ENCODE peak calls at places on chromosomes 2 and 18, in five cellular contexts. P, Z, B, F and G are unnamed samples.

GRCh38 chr2:71933467-71934319 is 214.0 kb downstream of the CYP26B1 start:
- DNase-seq in F (no peak), Z (no peak), P (peak; percentile 69), B (no peak), G (peak; percentile 71)

GRCh38 chr2:240324312-240325005 is 111.0 kb upstream of the GPC1 start:
- DNase-seq in F (no peak), P (no peak), B (no peak), Z (no peak), G (no peak)

GRCh38 chr2:233262562-233262961 is 11.1 kb downstream of the ATG16L1 start:
- DNase-seq in B (no peak), Z (no peak), P (no peak), F (no peak), G (no peak)

GRCh38 chr2:68915345-68915841 is 37.3 kb downstream of the GKN2 start:
- DNase-seq in B (no peak), P (no peak), F (no peak), Z (no peak), G (no peak)

GRCh38 chr2:10432315-10433181 is 15.6 kb downstream of the ODC1 start:
- DNase-seq in Z (no peak), B (no peak), P (no peak), F (peak; percentile 17), G (peak; percentile 63)

GRCh38 chr2:26942543-26943295 is 27.7 kb upstream of the MAPRE3 start:
- DNase-seq in B (no peak), Z (peak; percentile 84), P (peak; percentile 78), F (peak; percentile 46), G (peak; percentile 78)

GRCh38 chr2:229445013-229445412 is 173.9 kb upstream of the PID1 start:
- DNase-seq in B (no peak), Z (no peak), P (peak; percentile 95), F (peak; percentile 87), G (peak; percentile 65)

GRCh38 chr2:67309281-67309680 is 87.9 kb upstream of the ETAA1 start:
- DNase-seq in P (peak; percentile 55), F (no peak), Z (no peak), B (no peak), G (no peak)

GRCh38 chr2:128286011-128286721 is 32.5 kb downstream of the HS6ST1 start:
- DNase-seq in F (peak; percentile 56), B (no peak), P (no peak), Z (no peak), G (no peak)

GRCh38 chr2:62216616-62217015 is 20.7 kb downstream of the B3GNT2 start:
- DNase-seq in Z (peak; percentile 26), B (no peak), P (peak; percentile 46), F (peak; percentile 93), G (peak; percentile 72)

GRCh38 chr2:170715062-170715931 is at the start of gene SP5:
- DNase-seq in P (peak; percentile 57), F (peak; percentile 49), Z (peak; percentile 94), B (no peak), G (peak; percentile 70)

GRCh38 chr2:166773268-166773949 is 114.9 kb upstream of the XIRP2 start:
- DNase-seq in F (no peak), B (no peak), Z (no peak), P (no peak), G (no peak)

GRCh38 chr2:47429795-47430194 is 26.8 kb downstream of the MSH2 start:
- DNase-seq in B (no peak), Z (no peak), F (peak; percentile 22), P (peak; percentile 17), G (no peak)

GRCh38 chr2:58918138-58918537 is 677.0 kb upstream of the FANCL start:
- DNase-seq in F (no peak), P (no peak), B (no peak), Z (no peak), G (no peak)

GRCh38 chr2:10892796-10893350 is 18.9 kb upstream of the KCNF1 start:
- DNase-seq in P (no peak), F (no peak), B (no peak), Z (no peak), G (no peak)

GRCh38 chr2:190713476-190713875 is 64.6 kb downstream of the NAB1 start:
- DNase-seq in Z (no peak), B (no peak), F (no peak), P (no peak), G (no peak)

GRCh38 chr18:77101410-77102245 is 31.0 kb downstream of the MBP start:
- DNase-seq in Z (no peak), P (peak; percentile 90), B (peak; percentile 61), F (peak; percentile 91), G (peak; percentile 97)

GRCh38 chr2:179273461-179273962 is 8.9 kb upstream of the SESTD1 start:
- DNase-seq in F (no peak), Z (no peak), B (no peak), P (no peak), G (no peak)

GRCh38 chr18:8949206-8949605 is 153.3 kb upstream of the NDUFV2 start:
- DNase-seq in Z (no peak), B (no peak), P (no peak), F (no peak), G (no peak)

GRCh38 chr2:240060977-240061591 is 7.8 kb upstream of the OR6B3 start:
- DNase-seq in B (no peak), Z (peak; percentile 47), F (peak; percentile 60), P (peak; percentile 59), G (peak; percentile 64)

DNA sequence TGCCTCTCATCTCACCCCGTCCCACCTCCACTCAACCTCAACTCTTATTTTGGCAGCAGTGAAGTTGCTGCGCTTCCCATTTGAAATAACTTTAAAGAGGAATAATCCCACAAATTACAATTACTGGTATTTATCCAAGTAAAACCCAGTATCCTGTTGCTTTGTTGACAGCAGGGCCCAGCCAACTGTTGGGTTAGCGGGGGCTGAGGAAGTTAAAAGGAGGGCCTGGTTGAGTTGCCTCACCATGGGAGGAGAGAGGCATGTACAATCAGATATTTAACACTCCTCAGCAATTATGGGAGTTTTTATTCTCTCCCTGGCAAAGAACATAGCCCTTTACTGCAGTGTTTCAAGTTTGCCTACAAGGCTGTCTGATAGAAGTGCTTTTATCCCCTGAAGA is 402.3 kb upstream of the SPRED2 start:
- DNase-seq in P (no peak), F (no peak), B (no peak), Z (no peak), G (no peak)
- TF ChIP-seq MYC in P (no peak), F (no peak), B (no peak), Z (no peak), G (no peak)

GRCh38 chr2:162113088-162113770 is 38.8 kb downstream of the GCG start:
- DNase-seq in F (no peak), Z (no peak), P (no peak), B (no peak), G (no peak)

GRCh38 chr2:162114291-162114690 is 37.8 kb downstream of the GCG start:
- DNase-seq in B (no peak), Z (no peak), F (peak; percentile 94), P (no peak), G (peak; percentile 50)

GRCh38 chr2:162113771-162114168 is 38.3 kb downstream of the GCG start:
- DNase-seq in F (peak; percentile 84), Z (no peak), P (no peak), B (no peak), G (peak; percentile 89)

GRCh38 chr2:162115076-162115475 is 37.0 kb downstream of the GCG start:
- DNase-seq in F (no peak), Z (no peak), B (no peak), P (no peak), G (no peak)

GRCh38 chr2:162111958-162112850 is 38.2 kb upstream of the DPP4 start:
- DNase-seq in Z (no peak), B (no peak), F (no peak), P (no peak), G (peak; percentile 11)
- TF ChIP-seq MYC in Z (no peak), B (no peak), F (no peak), P (no peak), G (no peak)

GRCh38 chr18:69647695-69648094 is 247.0 kb downstream of the DOK6 start:
- DNase-seq in P (no peak), B (no peak), F (no peak), Z (no peak), G (no peak)
- TF ChIP-seq MYC in P (no peak), B (no peak), F (no peak), Z (no peak), G (no peak)

GRCh38 chr2:135337066-135337465 is 194.0 kb downstream of the ZRANB3 start:
- DNase-seq in B (no peak), P (no peak), Z (no peak), F (peak; percentile 29), G (no peak)
- TF ChIP-seq MYC in B (no peak), P (no peak), Z (no peak), F (no peak), G (no peak)

DNA sequence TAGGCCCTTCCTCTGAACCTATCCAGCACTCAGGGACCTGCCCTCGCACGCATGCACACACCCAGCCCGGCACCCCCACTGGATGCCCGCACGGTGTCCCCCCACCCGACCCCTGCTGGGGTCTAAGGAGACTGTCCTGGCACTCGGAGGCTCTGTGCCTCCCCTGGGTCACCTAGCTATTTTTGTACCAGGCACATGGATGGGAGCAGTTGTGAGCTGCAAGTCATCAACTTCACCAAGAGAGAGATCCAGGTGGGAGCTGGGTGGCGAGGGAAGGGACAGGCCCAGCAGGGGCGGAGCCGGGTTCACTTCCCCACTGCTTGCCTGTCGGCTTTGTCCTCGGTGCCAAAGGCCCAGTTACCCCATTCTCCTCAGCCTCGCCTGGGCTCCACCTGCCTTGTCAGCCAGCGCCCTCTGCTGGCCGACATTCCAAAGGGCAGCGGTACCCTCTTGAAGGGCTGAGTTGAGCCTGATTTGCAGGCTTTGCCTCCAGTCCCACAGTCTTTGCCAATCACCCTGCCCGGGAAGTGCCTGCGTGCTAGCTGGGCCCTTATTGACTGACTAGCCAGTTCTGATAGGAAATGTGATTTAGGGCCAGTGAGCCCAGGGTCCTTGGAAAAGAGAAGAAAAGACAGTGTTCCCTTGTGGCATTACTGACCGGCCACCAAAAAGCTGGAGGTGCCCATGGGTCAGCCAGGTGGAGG is 5.8 kb downstream of the NT5DC4 start:
- DNase-seq in B (peak; percentile 61), Z (peak; percentile 95), F (peak; percentile 86), P (peak; percentile 93), G (peak; percentile 97)
- TF ChIP-seq MYC in B (no peak), Z (peak; percentile 74), F (no peak), P (peak; percentile 39), G (peak; percentile 25)

DNA sequence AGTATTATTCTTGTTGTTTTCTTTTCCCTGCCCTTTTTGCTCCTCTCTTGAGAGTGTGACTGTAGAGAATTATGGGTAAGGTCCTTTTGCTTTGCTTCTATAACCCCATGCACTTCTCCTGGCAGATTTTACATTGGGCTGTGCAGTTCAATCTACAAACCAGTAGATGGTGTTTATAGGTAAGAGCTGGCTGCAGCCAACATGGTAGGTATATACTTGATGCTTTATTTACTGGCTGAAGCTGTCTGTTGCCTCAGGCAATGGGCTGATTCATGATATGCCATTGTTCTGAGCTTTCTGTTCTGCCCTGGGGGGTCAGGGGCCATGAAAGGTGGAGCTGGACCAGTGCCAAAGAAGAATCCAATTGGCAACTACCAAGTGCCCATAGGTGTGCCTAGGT is 48.3 kb upstream of the MYL1 start:
- DNase-seq in B (no peak), F (no peak), P (peak; percentile 18), Z (no peak), G (peak; percentile 18)
- TF ChIP-seq MYC in B (no peak), F (no peak), P (no peak), Z (no peak), G (no peak)